ENCODE peak calls at places on chromosomes 5 and 9, in seven cellular contexts. D is H1, O is HepG2, P is GM12891, Q is GM12892, H is GM12878, S is SK-N-SH. U is an unnamed sample.

GRCh38 chr9:132027752-132028666 is 51.7 kb downstream of the MED27 start:
- DNase-seq in D (no peak), O (no peak), P (no peak), Q (no peak), H (no peak), S (no peak), U (no peak)

GRCh38 chr5:5351288-5352089 is 71.0 kb upstream of the ICE1 start:
- DNase-seq in D (no peak), O (peak), P (no peak), Q (no peak), H (no peak), S (no peak), U (no peak)

GRCh38 chr5:170357853-170358497 is 31.2 kb downstream of the KCNMB1 start:
- DNase-seq in D (no peak), O (no peak), P (no peak), Q (no peak), H (no peak), S (no peak), U (peak)

GRCh38 chr9:138077898-138078540 is 200.4 kb downstream of the CACNA1B start:
- DNase-seq in D (no peak), O (no peak), P (no peak), Q (no peak), H (no peak), S (peak), U (no peak)

GRCh38 chr5:81782811-81783210 is 31.9 kb upstream of the SSBP2 start:
- DNase-seq in D (no peak), O (no peak), P (no peak), Q (no peak), H (no peak), S (no peak), U (no peak)

GRCh38 chr5:33824516-33825195 is 67.1 kb downstream of the ADAMTS12 start:
- DNase-seq in D (no peak), O (no peak), P (no peak), Q (no peak), H (peak), S (no peak), U (no peak)

GRCh38 chr5:172579403-172579990 is 61.6 kb upstream of the NEURL1B start:
- DNase-seq in D (no peak), O (no peak), P (no peak), Q (no peak), H (no peak), S (no peak), U (no peak)

GRCh38 chr9:110440161-110440560 is 102.5 kb upstream of the TXNDC8 start:
- DNase-seq in D (no peak), O (no peak), P (no peak), Q (no peak), H (no peak), S (no peak), U (no peak)

GRCh38 chr5:3307982-3308621 is 287.5 kb upstream of the IRX1 start:
- DNase-seq in D (no peak), O (no peak), P (no peak), Q (no peak), H (no peak), S (no peak), U (no peak)

GRCh38 chr5:176573564-176574296 is 24.6 kb downstream of the CDHR2 start:
- DNase-seq in D (no peak), O (peak), P (peak), Q (peak), H (no peak), S (peak), U (peak)

GRCh38 chr9:127104465-127105311 is 17.7 kb downstream of the ANGPTL2 start:
- DNase-seq in D (no peak), O (no peak), P (no peak), Q (no peak), H (no peak), S (peak), U (no peak)

GRCh38 chr5:72228957-72229356 is 91.1 kb downstream of the MRPS27 start:
- DNase-seq in D (no peak), O (no peak), P (no peak), Q (no peak), H (no peak), S (no peak), U (no peak)

GRCh38 chr9:21506910-21507795 is 25.0 kb upstream of the IFNE start:
- DNase-seq in D (no peak), O (no peak), P (no peak), Q (no peak), H (no peak), S (no peak), U (no peak)

GRCh38 chr9:92328225-92328624 is 2.5 kb downstream of the CENPP start:
- DNase-seq in D (no peak), O (peak), P (no peak), Q (no peak), H (no peak), S (peak), U (peak)

GRCh38 chr5:24365406-24365805 is 279.4 kb downstream of the CDH10 start:
- DNase-seq in D (no peak), O (no peak), P (no peak), Q (no peak), H (no peak), S (no peak), U (no peak)

GRCh38 chr5:103034662-103035392 is 85.1 kb downstream of the GIN1 start:
- DNase-seq in D (no peak), O (no peak), P (no peak), Q (no peak), H (no peak), S (no peak), U (no peak)

GRCh38 chr9:76876098-76876497 is 29.8 kb downstream of the PRUNE2 start:
- DNase-seq in D (no peak), O (no peak), P (no peak), Q (no peak), H (no peak), S (no peak), U (no peak)

GRCh38 chr9:88953401-88954029 is 37.8 kb upstream of the S1PR3 start:
- DNase-seq in D (no peak), O (peak), P (no peak), Q (no peak), H (no peak), S (no peak), U (no peak)

GRCh38 chr9:131567910-131568309 is 22.6 kb downstream of the PRRT1B start:
- DNase-seq in D (no peak), O (no peak), P (no peak), Q (peak), H (no peak), S (peak), U (no peak)

GRCh38 chr9:78167356-78167755 is 68.5 kb upstream of the CEP78 start:
- DNase-seq in D (no peak), O (no peak), P (no peak), Q (no peak), H (no peak), S (no peak), U (no peak)

GRCh38 chr5:177966009-177966838 is 29.8 kb downstream of the PROP1 start:
- DNase-seq in D (no peak), O (no peak), P (no peak), Q (no peak), H (no peak), S (no peak), U (no peak)

GRCh38 chr5:125117556-125117955 is 371.1 kb upstream of the ZNF608 start:
- DNase-seq in D (no peak), O (no peak), P (no peak), Q (no peak), H (no peak), S (no peak), U (no peak)

GRCh38 chr9:70111042-70111602 is 67.5 kb downstream of the MAMDC2 start:
- DNase-seq in D (peak), O (peak), P (peak), Q (peak), H (no peak), S (peak), U (peak)

GRCh38 chr5:149902177-149902576 is 42.4 kb downstream of the PDE6A start:
- DNase-seq in D (no peak), O (no peak), P (no peak), Q (no peak), H (no peak), S (peak), U (no peak)

GRCh38 chr5:198516-198915 is 7.2 kb downstream of the LRRC14B start:
- DNase-seq in D (no peak), O (no peak), P (no peak), Q (no peak), H (no peak), S (no peak), U (no peak)

GRCh38 chr5:176733586-176734262 is 76.6 kb upstream of the UNC5A start:
- DNase-seq in D (no peak), O (no peak), P (no peak), Q (no peak), H (no peak), S (peak), U (no peak)

GRCh38 chr5:148949871-148950863 is 112.7 kb downstream of the SH3TC2 start:
- DNase-seq in D (no peak), O (no peak), P (no peak), Q (no peak), H (no peak), S (no peak), U (no peak)

GRCh38 chr5:39464096-39464495 is 39.3 kb upstream of the DAB2 start:
- DNase-seq in D (no peak), O (no peak), P (no peak), Q (no peak), H (no peak), S (no peak), U (no peak)

GRCh38 chr9:125160750-125161149 is 17.4 kb upstream of the SCAI start:
- DNase-seq in D (no peak), O (no peak), P (no peak), Q (no peak), H (no peak), S (no peak), U (no peak)

GRCh38 chr5:135825373-135826220 is 8.9 kb upstream of the SLC25A48 start:
- DNase-seq in D (no peak), O (no peak), P (no peak), Q (no peak), H (no peak), S (no peak), U (no peak)

GRCh38 chr9:12415361-12415760 is 277.8 kb upstream of the TYRP1 start:
- DNase-seq in D (no peak), O (no peak), P (no peak), Q (no peak), H (no peak), S (no peak), U (no peak)

GRCh38 chr9:99162759-99163364 is 57.9 kb downstream of the TGFBR1 start:
- DNase-seq in D (no peak), O (peak), P (no peak), Q (no peak), H (no peak), S (peak), U (peak)

GRCh38 chr5:128349044-128349629 is 188.9 kb downstream of the FBN2 start:
- DNase-seq in D (no peak), O (no peak), P (no peak), Q (no peak), H (no peak), S (no peak), U (no peak)

GRCh38 chr9:105401651-105402050 is 46.2 kb upstream of the FSD1L start:
- DNase-seq in D (no peak), O (no peak), P (no peak), Q (no peak), H (no peak), S (no peak), U (no peak)

GRCh38 chr5:78600656-78601452 is 47.7 kb downstream of the LHFPL2 start:
- DNase-seq in D (no peak), O (no peak), P (no peak), Q (no peak), H (no peak), S (no peak), U (no peak)

GRCh38 chr5:55232985-55233928 is at the start of gene CCNO:
- DNase-seq in D (peak), O (peak), P (peak), Q (no peak), H (no peak), S (peak), U (peak)
- TF ChIP-seq TAF1 in D (no peak), O (no peak), P (no peak), Q (no peak), H (no peak), S (no peak), U (peak)

DNA sequence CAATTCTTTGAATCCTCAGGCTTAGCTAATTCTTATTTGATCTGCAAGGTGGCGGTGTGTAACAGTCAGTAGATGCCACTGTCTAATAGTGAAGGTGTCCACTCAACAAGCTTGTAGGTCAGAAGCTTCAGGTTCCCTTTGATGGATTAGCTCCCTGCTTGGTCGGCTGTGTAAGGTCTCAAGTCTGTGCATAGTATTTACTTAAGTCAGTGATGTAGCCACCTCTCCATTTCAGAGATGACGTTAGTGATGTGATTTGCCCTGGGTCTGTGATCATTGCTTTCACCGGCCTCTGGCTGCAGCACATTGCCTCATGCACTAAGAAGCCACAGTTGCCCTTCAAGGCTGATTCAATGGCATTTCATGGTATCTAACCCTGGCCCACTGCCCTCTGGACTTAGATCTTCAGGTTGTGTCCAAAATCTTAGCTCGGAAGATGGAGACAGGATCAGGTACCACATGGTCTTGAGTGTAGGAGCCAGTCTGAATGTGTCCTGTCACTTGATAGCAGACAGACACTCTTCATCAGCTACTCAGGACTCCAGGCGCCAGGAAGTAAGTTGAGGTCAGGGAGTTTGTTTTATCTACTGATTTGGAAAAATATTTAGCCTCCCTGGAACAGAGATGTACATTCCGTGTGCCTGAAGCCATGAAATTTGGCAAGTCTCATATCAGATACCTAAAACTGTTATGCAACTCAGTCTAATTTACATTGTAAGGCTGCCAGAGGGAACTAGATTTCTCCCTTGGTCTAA is 42.9 kb downstream of the SUB1 start:
- DNase-seq in D (no peak), O (peak), P (no peak), Q (no peak), H (no peak), S (no peak), U (no peak)
- TF ChIP-seq TAF1 in D (no peak), O (no peak), P (no peak), Q (no peak), H (no peak), S (no peak), U (no peak)

DNA sequence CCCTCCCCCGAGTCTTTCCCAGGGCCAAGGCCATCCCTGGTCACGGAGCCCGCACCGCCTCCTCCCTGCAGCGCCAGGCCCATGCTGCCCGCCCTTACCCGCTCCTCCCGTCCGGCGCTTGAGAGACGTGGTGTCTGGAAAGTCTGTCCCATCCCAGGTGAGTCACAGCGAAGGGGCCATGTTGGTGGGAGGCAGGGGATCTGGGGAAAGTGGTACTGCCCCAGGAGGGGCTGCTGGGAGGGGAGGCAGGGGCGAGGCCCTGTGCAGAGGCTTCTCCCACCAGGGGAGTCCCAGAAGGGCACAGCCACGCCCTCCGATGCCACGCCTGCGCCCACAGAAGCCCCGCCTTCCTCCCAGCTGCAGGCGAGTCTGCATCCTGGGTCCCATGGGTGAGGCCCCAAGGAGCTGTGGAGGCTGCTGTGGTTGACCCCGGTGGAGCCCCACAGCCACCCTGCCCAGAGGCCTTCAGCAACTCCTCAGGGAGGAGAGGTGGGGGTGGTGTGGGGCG is 107.0 kb upstream of the PPP1R26 start:
- DNase-seq in D (no peak), O (no peak), P (no peak), Q (no peak), H (no peak), S (no peak), U (no peak)
- TF ChIP-seq TAF1 in D (no peak), O (no peak), P (no peak), Q (no peak), H (no peak), S (no peak), U (no peak)

DNA sequence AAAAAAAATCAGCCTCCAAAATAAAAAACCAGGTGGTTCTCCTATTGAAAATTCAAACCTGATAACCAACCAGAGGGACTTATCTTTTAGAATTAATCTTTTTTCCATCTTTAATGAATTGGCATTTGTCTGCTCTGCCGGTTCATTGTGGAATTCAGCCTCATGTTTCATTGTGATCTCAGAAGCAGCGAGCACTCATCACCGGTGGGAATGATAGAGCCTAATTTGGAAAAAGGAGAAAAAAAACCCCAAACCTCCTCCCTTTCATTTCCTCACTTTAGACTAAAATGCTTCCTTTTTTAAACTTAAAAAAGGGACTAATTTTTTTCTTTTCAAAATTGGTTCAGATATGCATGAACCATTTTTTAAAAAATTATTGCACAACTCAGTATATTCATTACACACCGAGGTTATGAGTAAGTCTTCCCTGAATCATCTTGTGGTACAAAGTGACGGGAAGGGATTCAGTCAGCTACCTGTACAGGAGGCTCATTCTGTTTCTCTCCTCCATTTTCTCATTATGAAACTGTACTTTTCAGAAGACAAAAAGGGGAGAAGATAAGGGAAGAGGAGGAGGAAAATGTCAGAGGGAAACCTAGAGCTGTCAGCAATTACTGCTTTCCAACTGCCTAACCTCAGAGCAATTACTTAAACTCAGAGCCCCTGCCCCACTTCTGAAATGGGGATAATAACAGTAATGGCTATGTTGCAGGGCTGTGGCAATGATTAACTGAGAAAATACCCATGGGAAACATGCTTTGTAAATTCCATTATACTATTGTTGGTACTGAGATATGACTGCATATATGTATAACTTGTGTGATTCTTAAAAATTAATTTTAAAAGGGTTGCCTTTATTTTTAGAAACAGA is 23.9 kb downstream of the GALNT10 start:
- DNase-seq in D (no peak), O (no peak), P (no peak), Q (no peak), H (no peak), S (no peak), U (no peak)
- TF ChIP-seq TAF1 in D (no peak), O (no peak), P (no peak), Q (no peak), H (no peak), S (no peak), U (no peak)

DNA sequence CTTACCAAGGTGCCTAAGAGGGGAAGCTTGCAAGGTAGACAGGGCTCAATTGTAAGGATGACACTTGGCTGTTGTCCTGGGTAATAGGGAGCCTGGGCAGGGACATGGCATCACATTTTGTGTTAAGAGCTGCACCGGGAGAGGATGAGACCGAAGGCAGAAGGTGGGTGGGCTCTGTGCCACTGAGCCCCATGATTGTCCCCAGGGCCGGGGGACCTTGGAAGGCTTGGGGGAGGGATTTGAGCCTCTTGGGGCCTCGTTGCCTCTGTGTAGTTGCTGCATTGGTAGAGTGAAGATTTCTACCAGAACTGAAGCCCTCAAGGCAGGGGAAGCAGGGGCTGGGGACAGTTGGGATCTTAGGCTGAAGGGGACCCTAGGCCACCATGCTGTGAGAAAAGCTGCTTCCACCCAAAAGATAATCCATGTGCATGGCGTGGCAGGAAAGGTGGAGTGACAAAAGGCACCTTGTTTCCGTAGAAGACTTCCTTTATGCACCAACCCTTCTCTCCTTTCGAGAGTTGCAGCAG is 11.9 kb downstream of the FGF18 start:
- DNase-seq in D (no peak), O (no peak), P (no peak), Q (no peak), H (no peak), S (no peak), U (no peak)
- TF ChIP-seq TAF1 in D (no peak), O (no peak), P (no peak), Q (no peak), H (no peak), S (no peak), U (no peak)

GRCh38 chr5:131356619-131357018 is 92.8 kb downstream of the CDC42SE2 start:
- DNase-seq in D (no peak), O (no peak), P (no peak), Q (no peak), H (no peak), S (no peak), U (no peak)

GRCh38 chr5:131361677-131362315 is 97.9 kb downstream of the CDC42SE2 start:
- DNase-seq in D (no peak), O (no peak), P (no peak), Q (no peak), H (no peak), S (no peak), U (no peak)

GRCh38 chr5:131353991-131354390 is 90.1 kb downstream of the CDC42SE2 start:
- DNase-seq in D (no peak), O (no peak), P (no peak), Q (no peak), H (no peak), S (no peak), U (no peak)

GRCh38 chr5:131357739-131358561 is 94.1 kb downstream of the CDC42SE2 start:
- DNase-seq in D (no peak), O (no peak), P (no peak), Q (no peak), H (no peak), S (no peak), U (no peak)

GRCh38 chr5:131355972-131356528 is 92.2 kb downstream of the CDC42SE2 start:
- DNase-seq in D (no peak), O (no peak), P (no peak), Q (no peak), H (no peak), S (no peak), U (no peak)
- TF ChIP-seq TAF1 in D (no peak), O (no peak), P (no peak), Q (no peak), H (no peak), S (no peak), U (no peak)

U was measured in K562.